ENCODE peak calls at places on chromosome 5, in five cellular contexts. M is GM19239; C is hepatic stellate cell; T is fibroblast of the aortic adventitia; A is activated naive CD8-positive, alpha-beta T cell treated with anti-CD3 and anti-CD28 coated beads, Interleukin-2, amount 10 ng/mL, durations not matched to agents 7 days and 5 days. V is an unnamed sample.

GRCh38 chr5:108461628-108462367 is 79.9 kb upstream of the FBXL17 start:
- DNase-seq in T (peak), C (peak), M (no peak), A (no peak), V (peak)

GRCh38 chr5:171783051-171783450 is 2.6 kb upstream of the SMIM23 start:
- DNase-seq in T (peak), C (no peak), M (no peak), A (no peak), V (peak)

GRCh38 chr5:78972654-78973428 is 12.3 kb downstream of the ARSB start:
- DNase-seq in M (no peak), A (no peak), T (peak), C (peak), V (peak)

GRCh38 chr5:111689576-111689975 is 67.4 kb downstream of the NREP start:
- DNase-seq in C (no peak), A (no peak), M (no peak), T (no peak), V (no peak)

GRCh38 chr5:179055436-179055835 is 4.7 kb upstream of the ZNF354C start:
- DNase-seq in A (no peak), C (no peak), T (no peak), M (no peak), V (no peak)

GRCh38 chr5:135709998-135710670 is 124.3 kb upstream of the SLC25A48 start:
- DNase-seq in M (no peak), A (no peak), C (no peak), T (no peak), V (peak)

GRCh38 chr5:37248387-37248969 is 698 bp downstream of the CPLANE1 start:
- DNase-seq in C (no peak), T (peak), A (no peak), M (no peak), V (peak)

GRCh38 chr5:167049043-167049663 is 1242.3 kb upstream of the WWC1 start:
- DNase-seq in C (no peak), M (no peak), A (no peak), T (peak), V (peak)

GRCh38 chr5:53034832-53035231 is 45.7 kb downstream of the ITGA2 start:
- DNase-seq in M (no peak), T (no peak), C (no peak), A (no peak), V (no peak)

GRCh38 chr5:121940741-121941140 is 21.0 kb upstream of the SRFBP1 start:
- DNase-seq in M (no peak), T (no peak), C (no peak), A (no peak), V (no peak)

GRCh38 chr5:68265822-68266395 is 50.4 kb downstream of the PIK3R1 start:
- DNase-seq in A (no peak), C (no peak), T (peak), M (no peak), V (no peak)

GRCh38 chr5:139854029-139854605 is 58.5 kb downstream of the PSD2 start:
- DNase-seq in A (peak), M (no peak), T (no peak), C (no peak), V (no peak)

GRCh38 chr5:137563301-137563645 is 64.1 kb upstream of the SPOCK1 start:
- DNase-seq in A (no peak), T (no peak), M (no peak), C (no peak), V (no peak)

GRCh38 chr5:55051357-55051756 is 27.3 kb downstream of the GZMK start:
- DNase-seq in M (no peak), T (no peak), C (no peak), A (no peak), V (no peak)

GRCh38 chr5:180889366-180889765 is 9.6 kb upstream of the BTNL8 start:
- DNase-seq in M (no peak), A (no peak), C (no peak), T (no peak), V (no peak)

GRCh38 chr5:119398713-119399492 is 43.1 kb downstream of the TNFAIP8 start:
- DNase-seq in T (peak), A (no peak), M (no peak), C (no peak), V (peak)

GRCh38 chr5:128093368-128093767 is 9.8 kb downstream of the SLC12A2 start:
- DNase-seq in M (no peak), A (no peak), T (peak), C (no peak), V (no peak)

GRCh38 chr5:133552925-133553525 is 59.3 kb downstream of the FSTL4 start:
- DNase-seq in A (peak), M (peak), C (peak), T (peak), V (peak)

GRCh38 chr5:22911019-22911418 is 57.9 kb upstream of the CDH12 start:
- DNase-seq in A (no peak), T (no peak), M (no peak), C (no peak), V (no peak)

GRCh38 chr5:61637566-61637965 is 305.5 kb downstream of the ZSWIM6 start:
- DNase-seq in M (no peak), C (no peak), T (no peak), A (no peak), V (no peak)

GRCh38 chr5:159098285-159099048 is 1.2 kb downstream of the EBF1 start:
- DNase-seq in T (no peak), A (no peak), M (no peak), C (no peak), V (no peak)

GRCh38 chr5:6905883-6906282 is 192.7 kb downstream of the TENT4A start:
- DNase-seq in C (no peak), T (no peak), A (no peak), M (no peak), V (peak)

GRCh38 chr5:54062958-54063357 is 247.4 kb downstream of the ARL15 start:
- DNase-seq in M (no peak), A (no peak), T (peak), C (peak), V (peak)

GRCh38 chr5:34669931-34670516 is 13.9 kb downstream of the RAI14 start:
- DNase-seq in M (no peak), A (no peak), T (peak), C (no peak), V (peak)

GRCh38 chr5:180095545-180095944 is 24.0 kb upstream of the RNF130 start:
- DNase-seq in T (no peak), M (no peak), C (no peak), A (peak), V (no peak)

GRCh38 chr5:81428866-81429265 is 34.9 kb upstream of the ACOT12 start:
- DNase-seq in M (no peak), T (peak), A (no peak), C (peak), V (no peak)

GRCh38 chr5:64318175-64318574 is 152.5 kb downstream of the RNF180 start:
- DNase-seq in T (peak), A (no peak), M (no peak), C (no peak), V (no peak)

GRCh38 chr5:148798786-148799185 is 27.6 kb upstream of the ADRB2 start:
- DNase-seq in T (no peak), C (no peak), M (no peak), A (no peak), V (peak)

GRCh38 chr5:1477341-1477740 is 32.1 kb upstream of the SLC6A3 start:
- DNase-seq in T (no peak), C (no peak), A (no peak), M (no peak), V (no peak)

GRCh38 chr5:150503386-150503785 is 4.5 kb upstream of the NDST1 start:
- DNase-seq in A (no peak), T (no peak), M (no peak), C (no peak), V (no peak)

GRCh38 chr5:56481147-56481997 is 248.2 kb upstream of the ANKRD55 start:
- DNase-seq in T (peak), M (peak), A (peak), C (peak), V (peak)

GRCh38 chr5:123090641-123091257 is 1.7 kb downstream of the PRDM6 start:
- DNase-seq in A (no peak), T (no peak), C (no peak), M (no peak), V (no peak)

V was measured in AG10803.